ENCODE peak calls at places on chromosome 13, in ten cellular contexts. D is GM23338, N is Calu3, C is neural crest cell, J is cardiac fibroblast, G is GM12865, O is NB4, Q is lower lobe of right lung, F is BE2C, L is IMR-90. K is an unnamed sample.

GRCh38 chr13:40275636-40276035 is 390.8 kb downstream of the FOXO1 start:
- DNase-seq in N (no peak), F (no peak), D (no peak), L (no peak), C (no peak), Q (no peak), J (no peak), G (no peak), O (no peak), K (no peak)

GRCh38 chr13:94269557-94269956 is 209.9 kb downstream of the DCT start:
- DNase-seq in C (no peak), L (no peak), F (no peak), N (no peak), J (no peak), D (no peak), Q (no peak), G (no peak), O (no peak), K (no peak)

GRCh38 chr13:71634605-71635443 is 232.2 kb downstream of the DACH1 start:
- DNase-seq in G (no peak), C (no peak), J (no peak), Q (no peak), N (no peak), O (no peak), D (no peak), F (no peak), L (peak), K (no peak)

GRCh38 chr13:25114220-25114619 is 18.3 kb downstream of the PABPC3 start:
- DNase-seq in L (peak), D (peak), F (peak), N (peak), Q (no peak), G (peak), O (peak), J (peak), C (peak), K (peak)

GRCh38 chr13:100128373-100128772 is 39.5 kb downstream of the PCCA start:
- DNase-seq in O (peak), J (peak), G (peak), D (no peak), L (peak), N (no peak), F (peak), C (no peak), Q (no peak), K (no peak)

GRCh38 chr13:84126671-84127171 is 244.4 kb upstream of the SLITRK1 start:
- DNase-seq in F (no peak), C (no peak), J (no peak), L (no peak), D (no peak), G (peak), Q (no peak), N (no peak), O (no peak), K (no peak)

GRCh38 chr13:95924389-95924994 is 128.7 kb downstream of the UGGT2 start:
- DNase-seq in C (no peak), J (peak), N (no peak), F (no peak), Q (no peak), O (peak), G (no peak), L (peak), D (peak), K (no peak)

GRCh38 chr13:35914662-35915061 is 216.5 kb downstream of the DCLK1 start:
- DNase-seq in F (no peak), D (no peak), C (no peak), G (no peak), N (no peak), O (no peak), Q (no peak), L (no peak), J (no peak), K (no peak)

GRCh38 chr13:24622481-24622880 is 57.7 kb upstream of the ATP12A start:
- DNase-seq in D (no peak), J (no peak), C (no peak), Q (no peak), L (no peak), G (no peak), F (no peak), O (no peak), N (no peak), K (no peak)

GRCh38 chr13:78382481-78382880 is 220.9 kb downstream of the POU4F1 start:
- DNase-seq in F (no peak), C (no peak), J (no peak), Q (no peak), G (no peak), N (no peak), D (no peak), O (no peak), L (no peak), K (no peak)

GRCh38 chr13:106373989-106374572 is 161.4 kb downstream of the EFNB2 start:
- DNase-seq in L (peak), N (no peak), Q (no peak), G (peak), C (no peak), J (peak), D (no peak), F (no peak), O (peak), K (no peak)

GRCh38 chr13:47039106-47039505 is 142.3 kb upstream of the HTR2A start:
- DNase-seq in J (peak), F (no peak), G (no peak), L (peak), N (no peak), D (no peak), C (no peak), O (no peak), Q (no peak), K (no peak)

GRCh38 chr13:110676511-110677204 is 29.3 kb downstream of the CARS2 start:
- DNase-seq in N (no peak), C (no peak), Q (no peak), D (no peak), F (no peak), J (no peak), L (no peak), O (no peak), G (peak), K (no peak)

GRCh38 chr13:109684084-109684835 is 102.1 kb downstream of the IRS2 start:
- DNase-seq in D (no peak), O (no peak), N (no peak), L (no peak), C (no peak), J (no peak), Q (no peak), F (no peak), G (no peak), K (no peak)

GRCh38 chr13:94009696-94010095 is 469.8 kb downstream of the DCT start:
- DNase-seq in G (no peak), D (no peak), N (no peak), L (peak), Q (no peak), O (no peak), C (no peak), J (peak), F (no peak), K (no peak)

GRCh38 chr13:46962286-46962941 is 65.6 kb upstream of the HTR2A start:
- DNase-seq in Q (no peak), F (no peak), D (peak), J (peak), L (peak), N (no peak), G (peak), C (no peak), O (peak), K (no peak)

GRCh38 chr13:110230661-110231347 is 76.2 kb downstream of the COL4A1 start:
- DNase-seq in C (no peak), J (no peak), N (no peak), O (no peak), D (no peak), L (no peak), G (no peak), Q (no peak), F (no peak), K (no peak)

GRCh38 chr13:26605845-26606244 is 48.4 kb downstream of the WASF3 start:
- DNase-seq in J (no peak), Q (no peak), O (peak), L (no peak), C (no peak), D (peak), F (peak), G (peak), N (no peak), K (no peak)
- TF ChIP-seq CTCF in J (no peak), Q (no peak), O (no peak), L (no peak), C (peak), D (peak), F (peak), G (peak), N (no peak), K (no peak)

DNA sequence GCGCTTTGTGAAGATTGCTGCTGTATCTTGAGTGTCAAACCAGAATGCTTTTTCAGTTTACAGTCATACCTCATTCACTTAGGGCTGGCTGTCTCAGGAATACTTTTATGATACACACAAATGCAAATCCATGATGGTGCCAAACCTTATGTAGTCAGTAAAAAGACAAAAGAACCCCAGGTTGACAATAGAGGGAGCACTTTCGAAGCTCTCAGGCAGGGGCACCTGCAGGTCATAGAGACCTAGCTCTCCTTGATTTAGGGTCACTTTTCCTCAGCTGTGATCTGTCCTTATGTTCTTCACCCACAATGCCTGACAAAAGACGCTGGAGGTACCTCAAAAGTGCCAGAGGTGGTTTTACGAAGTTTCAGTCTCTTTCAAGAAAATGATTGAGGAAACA is 172.2 kb downstream of the DNAJC15 start:
- DNase-seq in G (peak), Q (no peak), F (no peak), O (no peak), C (no peak), J (no peak), L (no peak), N (no peak), D (peak), K (no peak)
- TF ChIP-seq CTCF in G (peak), Q (no peak), F (peak), O (peak), C (no peak), J (peak), L (peak), N (no peak), D (peak), K (no peak)

GRCh38 chr13:112588490-112589297 is 741 bp upstream of the TUBGCP3 start:
- DNase-seq in L (no peak), G (no peak), C (no peak), D (no peak), N (peak), J (no peak), Q (no peak), F (no peak), O (peak), K (no peak)

GRCh38 chr13:112583592-112584277 is 4.2 kb downstream of the TUBGCP3 start:
- DNase-seq in G (peak), F (no peak), J (no peak), Q (no peak), C (no peak), N (no peak), O (peak), L (no peak), D (no peak), K (no peak)

GRCh38 chr13:112586334-112586733 is 1.6 kb downstream of the TUBGCP3 start:
- DNase-seq in G (no peak), D (no peak), O (peak), L (no peak), Q (no peak), N (no peak), J (no peak), C (no peak), F (no peak), K (no peak)

GRCh38 chr13:112587767-112588489 is at the start of gene TUBGCP3:
- DNase-seq in D (peak), N (peak), G (peak), O (peak), Q (peak), C (peak), F (peak), L (peak), J (peak), K (peak)

GRCh38 chr13:112587359-112587766 is 590 bp downstream of the TUBGCP3 start:
- DNase-seq in D (peak), F (peak), N (peak), O (peak), G (peak), Q (peak), C (peak), L (peak), J (peak), K (peak)
- TF ChIP-seq CTCF in D (no peak), F (peak), N (no peak), O (peak), G (no peak), Q (peak), C (no peak), L (peak), J (no peak), K (no peak)

DNA sequence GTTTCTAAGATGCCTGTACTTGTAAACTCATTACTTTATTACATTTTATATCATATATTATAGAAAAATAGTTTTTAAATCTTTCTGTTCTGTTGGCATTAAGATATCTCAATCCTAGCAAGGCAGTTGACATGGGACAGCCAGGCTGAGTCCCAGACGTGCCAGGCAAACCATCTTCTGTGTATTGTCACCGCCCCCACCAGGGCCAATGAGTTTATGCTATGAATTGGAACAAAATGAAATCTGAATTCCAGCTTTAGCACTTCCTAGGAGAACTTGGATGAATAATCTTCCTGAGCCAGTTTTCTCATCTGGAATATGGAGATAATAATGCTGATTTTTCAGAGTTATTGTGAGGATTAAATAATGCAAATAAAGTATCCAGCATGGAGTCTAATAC is 79.9 kb upstream of the GSX1 start:
- DNase-seq in N (peak), L (no peak), C (no peak), G (no peak), D (no peak), Q (no peak), J (peak), F (peak), O (peak), K (no peak)
- TF ChIP-seq CTCF in N (no peak), L (peak), C (peak), G (peak), D (peak), Q (peak), J (no peak), F (peak), O (no peak), K (peak)